ENCODE peak calls at places on chromosomes 13 and 19, in six cellular contexts. One of them, this sample, is unnamed.

GRCh38 chr13:98930014-98930625 is 47.7 kb downstream of the DOCK9 start:
- DNase-seq in IMR-90: no peak
- DNase-seq in H9: no peak
- DNase-seq in mesendoderm: no peak
- DNase-seq in mesenchymal stem cell: no peak
- DNase-seq in H1: no peak
- DNase-seq in this sample: no peak

GRCh38 chr19:33779849-33780248 is 16.8 kb upstream of the KCTD15 start:
- DNase-seq in IMR-90: no peak
- DNase-seq in H9: no peak
- DNase-seq in mesendoderm: no peak
- DNase-seq in mesenchymal stem cell: no peak
- DNase-seq in H1: no peak
- DNase-seq in this sample: no peak

GRCh38 chr19:33348301-33349010 is 25.1 kb upstream of the CEBPG start:
- DNase-seq in IMR-90: no peak
- DNase-seq in H9: no peak
- DNase-seq in mesendoderm: no peak
- DNase-seq in mesenchymal stem cell: no peak
- DNase-seq in H1: no peak
- DNase-seq in this sample: no peak

GRCh38 chr13:30735025-30735967 is at the start of gene ALOX5AP:
- DNase-seq in IMR-90: no peak
- DNase-seq in H9: no peak
- DNase-seq in mesendoderm: no peak
- DNase-seq in mesenchymal stem cell: no peak
- DNase-seq in H1: no peak
- DNase-seq in this sample: no peak

GRCh38 chr13:33927315-33927714 is 109.4 kb downstream of the RFC3 start:
- DNase-seq in IMR-90: peak; percentile 64
- DNase-seq in H9: no peak
- DNase-seq in mesendoderm: no peak
- DNase-seq in mesenchymal stem cell: peak; percentile 78
- DNase-seq in H1: no peak
- DNase-seq in this sample: no peak

GRCh38 chr13:93480553-93481106 is 254.0 kb downstream of the GPC6 start:
- DNase-seq in IMR-90: no peak
- DNase-seq in H9: no peak
- DNase-seq in mesendoderm: no peak
- DNase-seq in mesenchymal stem cell: no peak
- DNase-seq in H1: no peak
- DNase-seq in this sample: no peak

GRCh38 chr19:49862411-49863253 is 4.7 kb downstream of the PNKP start:
- DNase-seq in IMR-90: no peak
- DNase-seq in H9: peak; percentile 79
- DNase-seq in mesendoderm: peak; percentile 90
- DNase-seq in mesenchymal stem cell: peak; percentile 50
- DNase-seq in H1: peak; percentile 62
- DNase-seq in this sample: no peak

GRCh38 chr13:34076943-34077703 is 259.2 kb downstream of the RFC3 start:
- DNase-seq in IMR-90: peak; percentile 1
- DNase-seq in H9: no peak
- DNase-seq in mesendoderm: peak; percentile 29
- DNase-seq in mesenchymal stem cell: peak; percentile 53
- DNase-seq in H1: no peak
- DNase-seq in this sample: no peak

GRCh38 chr19:55178781-55179569 is 1.1 kb downstream of the SYT5 start:
- DNase-seq in IMR-90: peak; percentile 77
- DNase-seq in H9: peak; percentile 92
- DNase-seq in mesendoderm: peak; percentile 95
- DNase-seq in mesenchymal stem cell: peak; percentile 91
- DNase-seq in H1: no peak
- DNase-seq in this sample: peak; percentile 87

GRCh38 chr13:79736356-79736755 is 255.4 kb downstream of the NDFIP2 start:
- DNase-seq in IMR-90: no peak
- DNase-seq in H9: no peak
- DNase-seq in mesendoderm: peak; percentile 10
- DNase-seq in mesenchymal stem cell: no peak
- DNase-seq in H1: no peak
- DNase-seq in this sample: no peak
- H2BK120ac ChIP-seq in IMR-90: no peak overlapping the region
- H2BK120ac ChIP-seq in H9: no peak overlapping the region
- H2BK120ac ChIP-seq in mesendoderm: no peak overlapping the region
- H2BK120ac ChIP-seq in mesenchymal stem cell: no peak overlapping the region
- H2BK120ac ChIP-seq in H1: no peak overlapping the region
- H2BK120ac ChIP-seq in this sample: no peak overlapping the region

GRCh38 chr13:97282705-97283104 is 60.6 kb downstream of the MBNL2 start:
- DNase-seq in IMR-90: no peak
- DNase-seq in H9: no peak
- DNase-seq in mesendoderm: no peak
- DNase-seq in mesenchymal stem cell: no peak
- DNase-seq in H1: no peak
- DNase-seq in this sample: no peak
- H2BK15ac ChIP-seq in IMR-90: no peak overlapping the region
- H2BK15ac ChIP-seq in H9: no peak overlapping the region
- H2BK15ac ChIP-seq in mesendoderm: no peak overlapping the region
- H2BK15ac ChIP-seq in mesenchymal stem cell: no peak overlapping the region
- H2BK15ac ChIP-seq in H1: no peak overlapping the region
- H2BK15ac ChIP-seq in this sample: no peak overlapping the region

DNA sequence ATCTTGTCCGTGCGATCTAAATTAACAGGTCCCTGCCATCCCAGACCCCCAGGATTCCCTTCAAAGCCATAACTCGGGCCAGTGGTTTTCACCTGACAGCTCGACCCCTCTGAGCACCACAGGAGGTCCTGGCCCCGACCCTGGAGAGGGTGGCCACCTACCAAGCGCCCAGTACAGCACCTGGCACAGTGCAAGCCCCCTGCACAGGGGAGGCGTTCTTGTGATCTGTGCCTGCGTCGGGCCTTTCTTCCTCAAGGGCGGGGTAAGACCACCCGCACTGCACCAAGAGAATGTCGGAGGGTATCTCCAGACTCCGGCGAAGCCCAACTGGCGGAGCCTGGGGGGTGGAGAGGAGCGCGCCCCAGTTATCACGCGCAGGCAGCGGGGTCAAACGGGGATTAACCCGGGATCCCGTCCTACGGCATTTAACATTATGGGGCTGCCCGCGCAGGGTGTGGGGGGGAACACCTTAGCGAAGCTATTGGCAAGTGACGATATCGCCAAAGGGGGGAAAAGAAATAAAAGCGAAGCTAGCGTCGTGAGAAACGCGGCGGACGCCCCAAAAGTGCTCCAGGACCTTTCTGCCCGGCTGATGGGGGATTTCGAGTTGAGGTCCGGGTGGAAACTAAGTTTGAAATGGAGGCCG is 1.3 kb upstream of the HNRNPL start:
- DNase-seq in IMR-90: no peak
- DNase-seq in H9: no peak
- DNase-seq in mesendoderm: peak; percentile 29
- DNase-seq in mesenchymal stem cell: no peak
- DNase-seq in H1: no peak
- DNase-seq in this sample: peak; percentile 76
- H4K8ac ChIP-seq in IMR-90: peak overlapping the region; percentile 94
- H4K8ac ChIP-seq in H9: no peak overlapping the region
- H4K8ac ChIP-seq in mesendoderm: no peak overlapping the region
- H4K8ac ChIP-seq in mesenchymal stem cell: peak overlapping the region; percentile 90
- H4K8ac ChIP-seq in H1: peak overlapping the region; percentile 91
- H4K8ac ChIP-seq in this sample: peak overlapping the region; percentile 52

GRCh38 chr19:48837081-48837524 is 812 bp upstream of the HSD17B14 start:
- DNase-seq in IMR-90: peak; percentile 78
- DNase-seq in H9: peak; percentile 98
- DNase-seq in mesendoderm: peak; percentile 98
- DNase-seq in mesenchymal stem cell: peak; percentile 94
- DNase-seq in H1: peak; percentile 74
- DNase-seq in this sample: peak; percentile 93
- H2BK120ac ChIP-seq in IMR-90: no peak overlapping the region
- H2BK120ac ChIP-seq in H9: no peak overlapping the region
- H2BK120ac ChIP-seq in mesendoderm: no peak overlapping the region
- H2BK120ac ChIP-seq in mesenchymal stem cell: peak overlapping the region; percentile 64
- H2BK120ac ChIP-seq in H1: no peak overlapping the region
- H2BK120ac ChIP-seq in this sample: no peak overlapping the region

GRCh38 chr13:89097994-89098393 is 1426.8 kb downstream of the SLITRK5 start:
- DNase-seq in IMR-90: no peak
- DNase-seq in H9: no peak
- DNase-seq in mesendoderm: no peak
- DNase-seq in mesenchymal stem cell: no peak
- DNase-seq in H1: no peak
- DNase-seq in this sample: no peak
- H2BK15ac ChIP-seq in IMR-90: no peak overlapping the region
- H2BK15ac ChIP-seq in H9: no peak overlapping the region
- H2BK15ac ChIP-seq in mesendoderm: no peak overlapping the region
- H2BK15ac ChIP-seq in mesenchymal stem cell: no peak overlapping the region
- H2BK15ac ChIP-seq in H1: no peak overlapping the region
- H2BK15ac ChIP-seq in this sample: no peak overlapping the region

GRCh38 chr13:45545686-45546409 is 69.7 kb downstream of the ERICH6B start:
- DNase-seq in IMR-90: no peak
- DNase-seq in H9: no peak
- DNase-seq in mesendoderm: no peak
- DNase-seq in mesenchymal stem cell: no peak
- DNase-seq in H1: no peak
- DNase-seq in this sample: no peak
- H4K8ac ChIP-seq in IMR-90: no peak overlapping the region
- H4K8ac ChIP-seq in H9: no peak overlapping the region
- H4K8ac ChIP-seq in mesendoderm: no peak overlapping the region
- H4K8ac ChIP-seq in mesenchymal stem cell: no peak overlapping the region
- H4K8ac ChIP-seq in H1: no peak overlapping the region
- H4K8ac ChIP-seq in this sample: no peak overlapping the region